ENCODE peak calls at places on chromosomes 12 and 14, in ten cellular contexts. Z is hepatocyte, Y is SIG-M5, J is left cardiac atrium, W is fibroblast of pulmonary artery, R is nephron progenitor cell, E is choroid plexus epithelial cell, Q is A172, B is SHP77 treated with DMSO at 0.1 percent for 48 hours, M is HEK293T. S is an unnamed sample.

GRCh38 chr12:100145643-100146042 is 3.0 kb upstream of the BLTP3B start:
- DNase-seq in Q (no peak), Y (no peak), Z (no peak), E (no peak), B (no peak), W (no peak), J (no peak), M (no peak), R (no peak), S (no peak)

GRCh38 chr12:54273981-54274380 is 5.9 kb downstream of the CBX5 start:
- DNase-seq in E (no peak), Z (no peak), B (no peak), Q (no peak), W (no peak), R (no peak), M (peak), Y (no peak), J (no peak), S (no peak)

GRCh38 chr12:30732954-30733637 is 21.7 kb downstream of the CAPRIN2 start:
- DNase-seq in B (no peak), M (no peak), Q (no peak), Y (no peak), W (no peak), J (no peak), Z (no peak), E (no peak), R (no peak), S (no peak)

GRCh38 chr14:104447750-104448149 is 131.8 kb upstream of the C14orf180 start:
- DNase-seq in B (no peak), Z (no peak), J (no peak), E (no peak), Y (no peak), W (no peak), Q (no peak), R (no peak), M (no peak), S (no peak)

GRCh38 chr14:67964391-67964812 is 144.8 kb downstream of the RAD51B start:
- DNase-seq in Z (peak), W (peak), E (peak), Y (no peak), R (no peak), J (no peak), M (no peak), Q (no peak), B (no peak), S (no peak)

GRCh38 chr12:104701756-104702155 is 245.0 kb downstream of the CHST11 start:
- DNase-seq in Z (no peak), M (no peak), Y (no peak), E (no peak), R (no peak), B (no peak), Q (no peak), W (no peak), J (no peak), S (no peak)

GRCh38 chr14:65255029-65255545 is 152.8 kb upstream of the MAX start:
- DNase-seq in Q (peak), W (peak), R (no peak), J (no peak), E (peak), Y (no peak), B (no peak), M (no peak), Z (peak), S (no peak)

GRCh38 chr12:102885043-102885932 is 31.8 kb downstream of the PAH start:
- DNase-seq in R (peak), W (no peak), Z (peak), E (no peak), Y (no peak), Q (no peak), M (no peak), J (no peak), B (no peak), S (no peak)

GRCh38 chr12:126055521-126055920 is 990.3 kb downstream of the AACS start:
- DNase-seq in R (peak), W (peak), Q (peak), Y (no peak), Z (no peak), J (no peak), B (no peak), M (no peak), E (no peak), S (no peak)

GRCh38 chr12:76201316-76201715 is 116.8 kb upstream of the NAP1L1 start:
- DNase-seq in R (no peak), W (no peak), Q (no peak), J (no peak), M (no peak), B (no peak), Z (no peak), Y (no peak), E (no peak), S (no peak)

GRCh38 chr12:9687228-9687627 is 17.7 kb downstream of the CLEC2D start:
- DNase-seq in Q (peak), J (no peak), Y (no peak), E (peak), M (no peak), Z (no peak), B (no peak), W (no peak), R (no peak), S (no peak)

GRCh38 chr14:58737511-58737910 is 99.7 kb downstream of the DACT1 start:
- DNase-seq in M (no peak), B (no peak), J (no peak), W (no peak), Y (no peak), E (no peak), R (no peak), Z (no peak), Q (no peak), S (no peak)

GRCh38 chr14:101066826-101067508 is 163.4 kb upstream of the RTL1 start:
- DNase-seq in Y (no peak), M (no peak), E (no peak), J (peak), Z (no peak), R (no peak), B (no peak), Q (no peak), W (no peak), S (no peak)

GRCh38 chr14:67359319-67359774 is 257 bp downstream of the ATP6V1D start:
- DNase-seq in J (peak), E (peak), M (peak), Q (no peak), B (no peak), W (peak), Z (peak), R (peak), Y (no peak), S (no peak)

GRCh38 chr12:16198884-16199283 is 78.6 kb downstream of the SLC15A5 start:
- DNase-seq in B (no peak), J (no peak), Q (no peak), M (no peak), Y (no peak), W (no peak), R (no peak), Z (no peak), E (no peak), S (no peak)

S was measured in occipital lobe.